ENCODE peak calls at places on chromosomes 6 and 20, in ten cellular contexts. U is psoas muscle, L is heart left ventricle, V is testis, N is esophagus muscularis mucosa, S is cardiac muscle cell, X is SJSA1, O is SJCRH30, D is lower lobe of right lung, B is heart right ventricle. Y is an unnamed sample. For H3K36me3, the result is how much of the 10 kb centered on the place peaks cover.

GRCh38 chr6:91299544-91300491 is 712.9 kb upstream of the MAP3K7 start:
- DNase-seq in X (peak), L (no peak), S (peak), N (no peak), V (peak), D (no peak), B (no peak), U (peak), O (peak), Y (no peak)

GRCh38 chr6:28206527-28207243 is 18.4 kb upstream of the ZSCAN9 start:
- DNase-seq in B (no peak), S (no peak), V (no peak), L (no peak), D (no peak), X (no peak), U (no peak), N (no peak), O (no peak), Y (no peak)

GRCh38 chr6:75347797-75348610 is 63.4 kb upstream of the TMEM30A start:
- DNase-seq in N (no peak), D (no peak), B (no peak), X (no peak), U (no peak), S (no peak), L (no peak), V (no peak), O (no peak), Y (no peak)

GRCh38 chr6:143594647-143595046 is 83.1 kb upstream of the PHACTR2 start:
- DNase-seq in N (no peak), D (no peak), U (no peak), L (no peak), V (no peak), S (no peak), X (no peak), O (no peak), B (no peak), Y (no peak)

GRCh38 chr6:73043446-73043845 is 181.8 kb downstream of the KHDC1L start:
- DNase-seq in X (no peak), O (no peak), N (no peak), V (no peak), B (no peak), D (no peak), S (no peak), L (no peak), U (no peak), Y (no peak)

GRCh38 chr6:154289818-154290508 is 66.6 kb downstream of the IPCEF1 start:
- DNase-seq in U (no peak), S (no peak), N (no peak), L (no peak), B (no peak), D (no peak), X (no peak), O (no peak), V (no peak), Y (no peak)

GRCh38 chr20:57462781-57463180 is 62.2 kb downstream of the CTCFL start:
- DNase-seq in V (no peak), N (no peak), B (no peak), U (no peak), D (no peak), O (no peak), S (no peak), L (no peak), X (no peak), Y (no peak)

GRCh38 chr20:1800777-1801176 is 94.4 kb upstream of the SIRPA start:
- DNase-seq in V (no peak), O (no peak), L (no peak), S (peak), X (no peak), D (no peak), B (no peak), U (no peak), N (no peak), Y (no peak)

GRCh38 chr6:53326372-53327016 is 22.3 kb downstream of the ELOVL5 start:
- DNase-seq in V (peak), S (peak), B (no peak), N (no peak), X (peak), O (peak), U (no peak), D (no peak), L (no peak), Y (no peak)

GRCh38 chr20:10313701-10314100 is 95.1 kb downstream of the SNAP25 start:
- DNase-seq in S (peak), U (no peak), L (no peak), N (no peak), O (peak), X (no peak), D (no peak), V (no peak), B (no peak), Y (no peak)

GRCh38 chr20:3681931-3682820 is at the start of gene ADAM33:
- DNase-seq in X (no peak), D (no peak), L (no peak), O (no peak), U (peak), N (no peak), S (peak), V (peak), B (peak), Y (no peak)

GRCh38 chr6:21595265-21595950 is 1.9 kb downstream of the SOX4 start:
- DNase-seq in N (no peak), V (peak), D (peak), L (peak), X (peak), O (peak), U (peak), S (peak), B (peak), Y (peak)

GRCh38 chr6:31462026-31462963 is 35.6 kb upstream of the MICB start:
- DNase-seq in B (no peak), L (no peak), N (peak), X (peak), U (no peak), V (no peak), O (no peak), S (no peak), D (no peak), Y (no peak)

GRCh38 chr6:3549314-3549940 is 92.6 kb upstream of the SLC22A23 start:
- DNase-seq in B (no peak), V (no peak), X (no peak), L (no peak), D (no peak), U (no peak), O (no peak), S (no peak), N (peak), Y (no peak)

GRCh38 chr6:90168693-90169131 is 127.9 kb downstream of the BACH2 start:
- DNase-seq in B (no peak), U (no peak), L (no peak), O (peak), D (no peak), X (peak), V (no peak), S (peak), N (no peak), Y (no peak)

GRCh38 chr6:34938268-34938667 is 49.2 kb downstream of the ANKS1A start:
- DNase-seq in B (no peak), U (no peak), L (no peak), V (no peak), D (no peak), S (no peak), O (no peak), N (no peak), X (no peak), Y (no peak)

GRCh38 chr6:41442800-41443501 is 103.2 kb upstream of the FOXP4 start:
- DNase-seq in S (peak), N (no peak), L (peak), D (peak), B (peak), O (peak), X (no peak), V (peak), U (peak), Y (peak)

GRCh38 chr20:33299111-33299603 is 16.1 kb downstream of the BPIFB1 start:
- DNase-seq in B (peak), X (peak), N (no peak), S (peak), V (peak), O (peak), D (peak), L (peak), U (peak), Y (peak)

DNA sequence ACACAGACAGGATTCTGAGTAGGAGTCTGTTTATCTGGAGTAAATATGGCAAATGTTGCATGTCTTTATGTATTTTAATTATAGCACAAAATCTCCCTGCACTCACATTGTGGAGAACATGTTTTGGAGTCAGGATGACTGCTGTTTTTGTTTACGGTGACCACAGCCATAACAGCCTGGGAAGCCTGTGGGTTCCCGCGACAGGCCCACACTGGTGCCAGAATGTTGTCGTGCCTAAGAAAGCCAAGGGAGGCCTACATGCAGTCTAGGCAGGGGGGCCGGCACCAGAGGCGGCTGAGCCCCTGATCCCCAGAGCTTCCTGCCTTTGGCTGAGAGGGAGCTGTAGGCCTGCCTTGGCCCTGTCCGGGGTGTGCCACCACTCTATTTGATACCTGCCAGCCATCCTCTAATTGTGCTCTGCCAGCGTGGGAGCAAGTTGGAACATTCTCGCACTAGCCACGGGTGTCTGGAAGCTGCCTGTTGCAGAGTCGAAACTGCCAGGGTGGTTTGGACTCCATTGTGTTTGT is 46.6 kb downstream of the TBC1D7 start:
- DNase-seq in B (no peak), U (no peak), S (no peak), D (no peak), O (no peak), X (no peak), V (no peak), N (no peak), L (no peak), Y (no peak)
- H3K36me3 ChIP-seq in B (under half), U (under half), S (under half), D (half or more), O (under half), X (under half), V (under half), N (under half), L (half or more), Y (under half)

GRCh38 chr6:129586815-129587214 is 123.2 kb downstream of the ARHGAP18 start:
- DNase-seq in L (no peak), N (no peak), X (peak), D (no peak), V (no peak), U (no peak), S (no peak), B (no peak), O (no peak), Y (no peak)

GRCh38 chr6:129578315-129578714 is 131.7 kb downstream of the ARHGAP18 start:
- DNase-seq in S (no peak), O (no peak), B (no peak), X (no peak), U (no peak), D (no peak), N (no peak), L (no peak), V (no peak), Y (no peak)

DNA sequence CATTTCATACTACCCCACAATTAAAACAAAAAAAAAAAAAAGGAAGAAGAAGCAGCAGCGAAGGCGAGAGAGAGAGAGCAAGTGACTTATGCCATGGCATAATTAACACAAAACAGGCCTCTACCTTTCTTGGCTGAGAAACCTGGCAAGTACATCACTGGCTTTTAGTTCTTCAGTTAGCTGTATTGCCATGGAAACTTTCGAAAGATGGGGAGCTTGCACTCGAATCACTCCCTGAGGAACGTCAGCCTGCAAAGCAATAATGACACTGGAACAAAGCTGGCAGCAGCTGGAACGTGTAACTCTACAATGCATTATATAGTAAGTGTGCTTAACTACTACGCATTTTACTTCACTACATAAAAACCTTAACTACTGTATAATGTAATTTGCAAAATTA is 126.1 kb downstream of the ARHGAP18 start:
- DNase-seq in D (no peak), O (no peak), V (no peak), B (no peak), S (no peak), U (no peak), N (no peak), L (no peak), X (no peak), Y (no peak)
- H3K36me3 ChIP-seq in D (under half), O (under half), V (under half), B (under half), S (under half), U (under half), N (under half), L (under half), X (under half), Y (under half)

GRCh38 chr20:59037386-59037785 is 5.2 kb downstream of the PRELID3B start:
- DNase-seq in X (no peak), O (no peak), S (no peak), V (no peak), L (no peak), D (no peak), N (peak), U (no peak), B (no peak), Y (no peak)
- H3K36me3 ChIP-seq in X (half or more), O (half or more), S (under half), V (under half), L (under half), D (under half), N (under half), U (under half), B (under half), Y (under half)

GRCh38 chr6:33774774-33775173 is 14.2 kb downstream of the LEMD2 start:
- DNase-seq in N (no peak), V (no peak), L (peak), B (no peak), O (no peak), X (no peak), S (no peak), U (no peak), D (no peak), Y (no peak)
- H3K36me3 ChIP-seq in N (half or more), V (under half), L (half or more), B (under half), O (half or more), X (half or more), S (half or more), U (under half), D (half or more), Y (half or more)

DNA sequence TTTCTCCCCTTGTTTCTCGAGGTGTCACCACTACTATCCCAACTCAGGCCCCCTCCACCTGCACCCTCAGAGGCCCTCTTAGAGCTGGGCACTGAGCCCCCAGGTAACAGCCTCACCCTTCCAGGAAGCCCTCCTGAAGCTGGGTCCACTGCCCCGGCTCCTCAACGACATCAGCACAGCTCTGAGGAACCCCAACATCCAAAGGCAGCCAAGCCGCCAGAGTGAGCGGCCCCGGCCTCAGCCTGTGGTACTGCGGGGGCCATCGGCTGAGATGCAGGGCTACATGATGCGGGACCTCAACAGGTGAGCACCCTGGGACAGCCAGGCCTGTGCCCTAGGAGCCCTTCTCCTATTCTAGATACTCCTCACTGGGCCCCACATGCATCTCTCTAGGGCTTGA is 12.9 kb upstream of the ZBTB9 start:
- DNase-seq in B (no peak), O (no peak), D (no peak), L (no peak), N (no peak), V (no peak), X (no peak), U (no peak), S (no peak), Y (no peak)
- H3K36me3 ChIP-seq in B (under half), O (under half), D (half or more), L (half or more), N (half or more), V (under half), X (under half), U (under half), S (under half), Y (under half)

Y was measured in pancreas.